ENCODE peak calls at places on chromosomes 2 and 18, in five cellular contexts. A, J, M, N and V are unnamed samples.
A peak's percentile ranks its signal among the peaks of the same experiment; 100 is the strongest.

GRCh38 chr2:30780776-30781330 is 26.4 kb downstream of the CAPN13 start:
- DNase-seq in J (no peak), A (no peak), N (no peak), M (no peak), V (no peak)

GRCh38 chr2:150686391-150686790 is 198.9 kb upstream of the RND3 start:
- DNase-seq in J (peak; percentile 75), A (no peak), N (no peak), M (no peak), V (no peak)

GRCh38 chr2:105384861-105385260 is 14.0 kb downstream of the FHL2 start:
- DNase-seq in N (no peak), A (no peak), J (no peak), M (no peak), V (no peak)

GRCh38 chr2:152054593-152054992 is 44.3 kb downstream of the CACNB4 start:
- DNase-seq in N (no peak), A (no peak), J (peak; percentile 75), M (no peak), V (no peak)

GRCh38 chr2:28627722-28628480 is 123.7 kb upstream of the PPP1CB start:
- DNase-seq in N (no peak), J (no peak), A (no peak), M (no peak), V (no peak)

GRCh38 chr2:215613265-215613664 is 177.4 kb upstream of the FN1 start:
- DNase-seq in A (no peak), N (no peak), J (peak; percentile 16), M (no peak), V (no peak)

GRCh38 chr2:24613154-24613814 is 122.2 kb downstream of the NCOA1 start:
- DNase-seq in J (peak; percentile 59), M (peak; percentile 8), N (no peak), A (peak; percentile 73), V (peak; percentile 31)

GRCh38 chr2:94994063-94994913 is 31.2 kb upstream of the MAL start:
- DNase-seq in A (no peak), M (no peak), N (no peak), J (no peak), V (no peak)

GRCh38 chr2:29788066-29788465 is 133.3 kb downstream of the ALK start:
- DNase-seq in M (no peak), N (no peak), J (no peak), A (no peak), V (no peak)

GRCh38 chr2:39606585-39606984 is 59.1 kb upstream of the TMEM178A start:
- DNase-seq in N (no peak), M (no peak), A (peak; percentile 16), J (no peak), V (no peak)

GRCh38 chr2:234483568-234484251 is 13.2 kb downstream of the ARL4C start:
- DNase-seq in N (no peak), J (no peak), M (no peak), A (peak; percentile 15), V (peak; percentile 47)

GRCh38 chr2:108189316-108189715 is 50.5 kb upstream of the SULT1C3 start:
- DNase-seq in J (peak; percentile 74), M (peak; percentile 20), N (no peak), A (peak; percentile 11), V (no peak)

GRCh38 chr2:68762665-68763064 is 28.1 kb downstream of the ARHGAP25 start:
- DNase-seq in J (no peak), M (no peak), A (no peak), N (no peak), V (no peak)

GRCh38 chr2:198326431-198326830 is 522.0 kb downstream of the PLCL1 start:
- DNase-seq in A (no peak), J (no peak), N (no peak), M (no peak), V (peak; percentile 6)

GRCh38 chr18:39487932-39488331 is 1922.3 kb upstream of the CELF4 start:
- DNase-seq in N (no peak), A (no peak), M (no peak), J (no peak), V (peak; percentile 4)

GRCh38 chr2:11343344-11343625 is 1.2 kb downstream of the ROCK2 start:
- DNase-seq in M (no peak), J (no peak), A (no peak), N (no peak), V (no peak)

GRCh38 chr2:224038049-224038829 is 847 bp downstream of the SERPINE2 start:
- DNase-seq in A (peak; percentile 61), J (peak; percentile 50), M (peak; percentile 44), N (no peak), V (peak; percentile 51)
- H3K27me3 ChIP-seq in A (peaks cover 48% of the 10 kb centered on the region), J (no peaks in the 10 kb centered on the region), M (no peaks in the 10 kb centered on the region), N (peaks cover 3% of the 10 kb centered on the region), V (peaks cover 2% of the 10 kb centered on the region)

DNA sequence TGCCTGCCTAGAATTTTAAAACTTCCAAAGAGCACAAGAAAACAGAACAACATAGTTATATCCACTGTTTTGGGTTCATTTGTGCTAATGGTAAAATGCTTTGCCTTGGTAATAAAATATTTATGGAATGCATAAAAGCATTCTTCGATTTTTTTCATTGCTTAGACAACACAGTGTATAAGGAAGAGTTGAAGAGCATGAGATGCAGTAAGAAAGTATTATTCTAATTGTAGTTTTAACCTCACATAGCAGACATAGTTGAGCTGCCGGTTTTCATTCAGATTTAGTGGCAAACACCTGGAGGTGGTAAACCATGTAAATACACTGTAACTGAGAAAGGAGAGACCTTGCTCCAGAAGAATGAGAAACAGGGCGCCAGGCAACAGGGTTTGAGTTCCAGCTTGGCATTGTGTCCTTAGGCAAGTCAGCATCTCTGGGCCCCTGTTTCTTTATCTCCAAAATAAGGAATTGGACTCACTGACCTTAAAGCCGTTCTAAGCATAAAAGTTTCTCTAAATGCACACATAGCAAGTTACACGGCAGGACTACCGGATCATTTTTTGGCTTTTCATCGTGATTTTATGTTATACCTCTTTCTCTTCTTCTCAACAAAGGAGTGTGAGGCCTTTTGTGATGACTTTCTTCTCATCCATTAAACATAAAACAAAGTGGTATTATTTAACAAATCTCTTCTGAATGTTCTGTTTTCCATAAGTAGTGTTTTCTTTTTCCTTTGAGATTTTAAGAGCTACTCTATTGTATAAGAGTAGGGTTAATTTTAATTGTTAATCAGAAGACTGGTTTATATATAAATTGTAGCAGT is 7.9 kb downstream of the UGP2 start:
- DNase-seq in N (no peak), J (no peak), A (peak; percentile 64), M (no peak), V (no peak)
- H3K27ac ChIP-seq in N (peak overlapping the region; percentile 1), J (no peak overlapping the region), A (peak overlapping the region; percentile 91), M (no peak overlapping the region), V (no peak overlapping the region)

DNA sequence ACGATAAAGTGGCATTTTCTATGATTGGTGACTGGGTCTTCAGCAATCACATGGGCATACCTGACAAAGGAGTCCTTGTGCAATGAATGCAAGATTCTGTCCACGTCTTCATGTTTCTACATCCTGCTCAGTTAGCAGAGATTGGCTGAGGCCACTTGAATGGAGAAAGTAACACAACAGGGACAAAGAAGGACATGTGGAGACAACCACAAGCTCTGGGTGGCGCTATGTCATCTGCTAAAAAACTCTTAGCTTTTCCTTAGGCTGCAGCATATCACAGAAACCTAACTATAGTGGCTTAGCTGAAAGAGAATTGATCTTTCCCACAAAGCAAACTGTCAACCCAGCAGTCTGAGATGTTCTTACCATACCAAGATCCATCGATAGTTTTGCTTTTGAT is 1109.7 kb downstream of the SOCS6 start:
- DNase-seq in M (no peak), N (no peak), J (peak; percentile 52), A (peak; percentile 78), V (no peak)
- H3K9me3 ChIP-seq in M (no peaks in the 10 kb centered on the region), N (no peaks in the 10 kb centered on the region), J (no peaks in the 10 kb centered on the region), A (no peaks in the 10 kb centered on the region), V (no peaks in the 10 kb centered on the region)

GRCh38 chr2:183474912-183475695 is 350.9 kb downstream of the NUP35 start:
- DNase-seq in N (no peak), J (no peak), M (no peak), A (no peak), V (no peak)
- H3K27me3 ChIP-seq in N (no peaks in the 10 kb centered on the region), J (no peaks in the 10 kb centered on the region), M (no peaks in the 10 kb centered on the region), A (no peaks in the 10 kb centered on the region), V (no peaks in the 10 kb centered on the region)

GRCh38 chr2:231384970-231385369 is 10.5 kb upstream of the B3GNT7 start:
- DNase-seq in J (peak; percentile 42), N (no peak), A (no peak), M (no peak), V (no peak)

GRCh38 chr2:231386446-231386845 is 9.1 kb upstream of the B3GNT7 start:
- DNase-seq in N (no peak), J (peak; percentile 87), M (no peak), A (no peak), V (no peak)

GRCh38 chr2:231385429-231385828 is 10.1 kb upstream of the B3GNT7 start:
- DNase-seq in J (no peak), N (no peak), A (no peak), M (no peak), V (no peak)

GRCh38 chr2:231382116-231382515 is 13.4 kb upstream of the B3GNT7 start:
- DNase-seq in J (no peak), A (no peak), M (no peak), N (no peak), V (no peak)

GRCh38 chr2:231383701-231384435 is 11.6 kb upstream of the B3GNT7 start:
- DNase-seq in J (no peak), N (no peak), M (no peak), A (no peak), V (peak; percentile 30)
- H3K27ac ChIP-seq in J (peak overlapping the region; percentile 48), N (no peak overlapping the region), M (no peak overlapping the region), A (no peak overlapping the region), V (no peak overlapping the region)

DNA sequence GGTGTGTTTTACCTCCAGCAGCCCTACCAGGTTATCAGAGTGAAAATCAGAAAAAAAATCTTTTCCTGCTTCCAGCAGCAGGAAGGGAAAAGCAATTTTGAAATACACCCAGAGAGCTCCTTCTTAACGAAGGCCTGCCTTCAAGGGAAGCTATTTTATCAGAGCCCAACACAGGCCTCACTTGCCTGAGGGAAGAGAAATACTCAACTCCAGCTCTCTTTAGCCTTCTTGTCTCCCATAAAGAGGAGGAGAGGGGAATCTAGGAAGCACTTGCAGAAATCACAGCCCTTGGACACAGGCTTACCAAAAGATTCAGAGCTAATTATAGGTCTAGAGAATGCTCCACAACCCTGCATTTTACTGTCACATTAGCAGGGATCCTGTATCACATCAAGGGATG is 896.1 kb upstream of the CNTNAP5 start:
- DNase-seq in J (no peak), N (no peak), A (no peak), M (no peak), V (no peak)
- H3K9me3 ChIP-seq in J (no peaks in the 10 kb centered on the region), N (no peaks in the 10 kb centered on the region), A (no peaks in the 10 kb centered on the region), M (no peaks in the 10 kb centered on the region), V (peaks cover 1% of the 10 kb centered on the region)

DNA sequence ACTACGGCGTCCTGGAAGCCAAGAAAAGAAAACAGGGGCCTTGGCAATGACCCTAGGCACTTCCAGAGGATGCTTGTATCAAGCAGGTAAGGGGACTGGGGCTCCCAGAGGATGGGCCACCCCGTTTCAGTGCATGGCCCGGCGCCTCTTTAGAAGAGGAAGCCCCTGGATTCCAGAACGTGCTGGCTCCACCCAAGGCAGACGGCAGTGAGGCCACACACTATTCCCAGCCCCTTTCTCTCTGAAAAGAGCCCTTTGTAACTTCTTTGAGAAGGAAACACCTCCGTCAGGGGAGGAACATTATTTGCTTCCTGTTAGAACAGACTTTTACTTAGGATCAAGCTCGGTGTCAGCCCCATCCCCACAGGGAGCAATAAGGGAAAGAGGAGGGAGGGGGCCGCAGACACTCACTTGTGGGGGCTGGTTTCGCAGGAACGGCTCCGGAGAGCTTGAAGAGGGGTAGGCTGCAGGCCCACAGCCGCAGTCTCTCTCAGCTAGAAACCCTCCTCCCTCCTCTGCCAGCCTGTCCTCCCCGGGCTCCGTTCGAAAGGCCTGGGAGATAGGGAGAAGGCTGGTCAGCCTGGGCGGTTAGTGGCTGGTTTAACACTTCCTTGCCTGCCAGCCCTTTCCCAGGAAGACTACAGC is 49.6 kb upstream of the RMDN2 start:
- DNase-seq in N (no peak), M (no peak), A (peak; percentile 37), J (no peak), V (no peak)
- H3K27me3 ChIP-seq in N (no peaks in the 10 kb centered on the region), M (no peaks in the 10 kb centered on the region), A (no peaks in the 10 kb centered on the region), J (no peaks in the 10 kb centered on the region), V (no peaks in the 10 kb centered on the region)